ENCODE peak calls at places on chromosome 7, in seven cellular contexts. L is SK-N-SH, D is GM06990, P is GM13977, N is AG10803, I is Caco-2, C is brain microvascular endothelial cell. T is an unnamed sample.

GRCh38 chr7:21028186-21028989 is 241.7 kb upstream of the SP8 start:
- DNase-seq in L (no peak), P (no peak), D (no peak), N (no peak), C (no peak), I (no peak), T (no peak)

GRCh38 chr7:87129332-87129731 is 22.9 kb upstream of the DMTF1 start:
- DNase-seq in N (no peak), C (no peak), L (no peak), D (no peak), P (no peak), I (no peak), T (no peak)

GRCh38 chr7:6520163-6520981 is 30.9 kb downstream of the GRID2IP start:
- DNase-seq in P (no peak), D (no peak), N (no peak), I (no peak), C (no peak), L (no peak), T (no peak)

GRCh38 chr7:129569811-129570215 is 41.7 kb upstream of the NRF1 start:
- DNase-seq in C (peak), I (peak), N (peak), P (no peak), D (no peak), L (no peak), T (peak)

GRCh38 chr7:137626469-137627067 is 220.2 kb downstream of the DGKI start:
- DNase-seq in N (peak), I (peak), D (peak), P (peak), C (peak), L (peak), T (no peak)

GRCh38 chr7:112665709-112666108 is 124.5 kb downstream of the TMEM168 start:
- DNase-seq in C (no peak), N (peak), P (no peak), I (peak), L (peak), D (no peak), T (no peak)

GRCh38 chr7:108455833-108456677 is at the start of gene NRCAM:
- DNase-seq in C (no peak), I (peak), P (peak), D (peak), N (peak), L (peak), T (no peak)

GRCh38 chr7:6279341-6279740 is 6.9 kb upstream of the CYTH3 start:
- DNase-seq in I (no peak), D (no peak), L (no peak), P (no peak), C (no peak), N (no peak), T (no peak)

GRCh38 chr7:98137826-98138151 is 31.1 kb downstream of the LMTK2 start:
- DNase-seq in C (no peak), D (peak), P (peak), I (no peak), N (no peak), L (no peak), T (no peak)

GRCh38 chr7:155860461-155860839 is 48.2 kb upstream of the SHH start:
- DNase-seq in I (no peak), D (no peak), L (no peak), C (no peak), N (no peak), P (no peak), T (no peak)

GRCh38 chr7:102286237-102287081 is at the start of gene SH2B2:
- DNase-seq in N (peak), D (peak), L (peak), C (peak), I (peak), P (peak), T (peak)

GRCh38 chr7:125934539-125934938 is 1004.9 kb upstream of the POT1 start:
- DNase-seq in I (no peak), D (no peak), L (no peak), C (no peak), P (no peak), N (no peak), T (no peak)

GRCh38 chr7:2926120-2926897 is 82.2 kb upstream of the GNA12 start:
- DNase-seq in P (no peak), C (no peak), D (no peak), L (peak), N (no peak), I (peak), T (no peak)

GRCh38 chr7:44375236-44375699 is 49.9 kb upstream of the CAMK2B start:
- DNase-seq in P (no peak), L (peak), N (no peak), D (no peak), I (no peak), C (no peak), T (no peak)

GRCh38 chr7:113093561-113093960 is 6.9 kb upstream of the GPR85 start:
- DNase-seq in N (no peak), L (no peak), P (no peak), C (no peak), D (no peak), I (no peak), T (no peak)

GRCh38 chr7:11831727-11832495 is at the start of gene THSD7A:
- DNase-seq in N (peak), L (peak), D (peak), C (peak), I (peak), P (peak), T (no peak)

GRCh38 chr7:27180431-27181175 is 4.4 kb downstream of the HOXA11 start:
- DNase-seq in I (peak), C (no peak), P (no peak), D (no peak), L (no peak), N (no peak), T (no peak)

GRCh38 chr7:50310361-50310760 is 5.8 kb downstream of the IKZF1 start:
- DNase-seq in C (no peak), L (no peak), I (no peak), D (no peak), N (no peak), P (no peak), T (no peak)

GRCh38 chr7:77550586-77550985 is 13.5 kb downstream of the PTPN12 start:
- DNase-seq in D (no peak), P (no peak), L (no peak), C (no peak), I (no peak), N (peak), T (peak)

GRCh38 chr7:154907651-154908620 is 95.0 kb downstream of the PAXIP1 start:
- DNase-seq in L (peak), I (no peak), N (no peak), C (no peak), D (no peak), P (no peak), T (no peak)

GRCh38 chr7:44967571-44968446 is 11.0 kb downstream of the MYO1G start:
- DNase-seq in D (no peak), I (peak), N (no peak), L (peak), C (no peak), P (no peak), T (no peak)

GRCh38 chr7:28768577-28769147 is 189.5 kb downstream of the TRIL start:
- DNase-seq in N (peak), D (no peak), C (peak), P (no peak), I (no peak), L (no peak), T (peak)

GRCh38 chr7:40827217-40828085 is 692.6 kb downstream of the SUGCT start:
- DNase-seq in N (peak), C (peak), L (no peak), I (no peak), P (no peak), D (no peak), T (peak)

GRCh38 chr7:56062382-56062781 is 1.7 kb upstream of the SUMF2 start:
- DNase-seq in N (peak), I (no peak), D (no peak), P (no peak), C (peak), L (no peak), T (no peak)

GRCh38 chr7:132410385-132410784 is 165.9 kb downstream of the PLXNA4 start:
- DNase-seq in D (no peak), N (peak), I (no peak), P (no peak), L (no peak), C (no peak), T (no peak)

GRCh38 chr7:100154651-100155491 is 3.7 kb downstream of the TRAPPC14 start:
- DNase-seq in D (no peak), N (no peak), I (no peak), P (peak), L (no peak), C (no peak), T (no peak)

GRCh38 chr7:92179393-92179924 is 517 bp upstream of the LRRD1 start:
- DNase-seq in N (peak), L (no peak), C (no peak), D (peak), I (no peak), P (no peak), T (no peak)

GRCh38 chr7:117825132-117825531 is 48.1 kb downstream of the CTTNBP2 start:
- DNase-seq in N (peak), D (no peak), C (peak), L (no peak), P (no peak), I (no peak), T (no peak)

GRCh38 chr7:157602156-157602555 is 265.4 kb downstream of the DNAJB6 start:
- DNase-seq in P (no peak), N (no peak), C (no peak), D (no peak), L (no peak), I (no peak), T (no peak)

GRCh38 chr7:111357691-111358090 is 204.6 kb downstream of the IMMP2L start:
- DNase-seq in N (peak), P (no peak), D (no peak), C (peak), L (no peak), I (no peak), T (peak)

GRCh38 chr7:111029574-111030357 is 61.2 kb upstream of the LRRN3 start:
- DNase-seq in C (peak), L (no peak), P (peak), D (peak), N (peak), I (no peak), T (no peak)

GRCh38 chr7:134108803-134109202 is 18.3 kb upstream of the LRGUK start:
- DNase-seq in N (no peak), D (no peak), C (no peak), L (no peak), P (no peak), I (no peak), T (no peak)
- TF ChIP-seq CTCF in N (no peak), D (no peak), C (peak), L (no peak), P (peak), I (no peak), T (no peak)

GRCh38 chr7:124101173-124101768 is 68.4 kb upstream of the TMEM229A start:
- DNase-seq in P (peak), D (no peak), I (no peak), C (no peak), N (no peak), L (peak), T (no peak)
- TF ChIP-seq CTCF in P (peak), D (peak), I (no peak), C (peak), N (no peak), L (peak), T (no peak)

GRCh38 chr7:119037941-119038340 is 813.4 kb downstream of the ANKRD7 start:
- DNase-seq in D (no peak), L (no peak), I (no peak), N (no peak), C (no peak), P (no peak), T (no peak)
- TF ChIP-seq CTCF in D (no peak), L (no peak), I (no peak), N (no peak), C (no peak), P (no peak), T (no peak)

GRCh38 chr7:31123726-31124125 is 71.6 kb downstream of the ADCYAP1R1 start:
- DNase-seq in D (no peak), P (no peak), I (no peak), L (no peak), C (no peak), N (no peak), T (no peak)

GRCh38 chr7:31133497-31133896 is 81.4 kb downstream of the ADCYAP1R1 start:
- DNase-seq in D (no peak), L (no peak), I (no peak), P (no peak), N (no peak), C (no peak), T (no peak)

GRCh38 chr7:31125171-31125570 is 73.1 kb downstream of the ADCYAP1R1 start:
- DNase-seq in N (no peak), C (no peak), L (no peak), I (no peak), P (no peak), D (no peak), T (no peak)

GRCh38 chr7:31126976-31127375 is 74.9 kb downstream of the ADCYAP1R1 start:
- DNase-seq in I (no peak), N (peak), D (no peak), L (no peak), C (peak), P (no peak), T (no peak)

GRCh38 chr7:31129067-31129466 is 77.0 kb downstream of the ADCYAP1R1 start:
- DNase-seq in I (no peak), C (no peak), L (no peak), D (no peak), N (no peak), P (no peak), T (no peak)
- TF ChIP-seq CTCF in I (peak), C (peak), L (no peak), D (peak), N (peak), P (no peak), T (no peak)

GRCh38 chr7:51430480-51431086 is 114.0 kb upstream of the COBL start:
- DNase-seq in I (peak), P (peak), L (peak), C (peak), D (peak), N (peak), T (no peak)

GRCh38 chr7:51426163-51426562 is 109.6 kb upstream of the COBL start:
- DNase-seq in P (no peak), L (no peak), D (no peak), N (no peak), C (no peak), I (no peak), T (no peak)

DNA sequence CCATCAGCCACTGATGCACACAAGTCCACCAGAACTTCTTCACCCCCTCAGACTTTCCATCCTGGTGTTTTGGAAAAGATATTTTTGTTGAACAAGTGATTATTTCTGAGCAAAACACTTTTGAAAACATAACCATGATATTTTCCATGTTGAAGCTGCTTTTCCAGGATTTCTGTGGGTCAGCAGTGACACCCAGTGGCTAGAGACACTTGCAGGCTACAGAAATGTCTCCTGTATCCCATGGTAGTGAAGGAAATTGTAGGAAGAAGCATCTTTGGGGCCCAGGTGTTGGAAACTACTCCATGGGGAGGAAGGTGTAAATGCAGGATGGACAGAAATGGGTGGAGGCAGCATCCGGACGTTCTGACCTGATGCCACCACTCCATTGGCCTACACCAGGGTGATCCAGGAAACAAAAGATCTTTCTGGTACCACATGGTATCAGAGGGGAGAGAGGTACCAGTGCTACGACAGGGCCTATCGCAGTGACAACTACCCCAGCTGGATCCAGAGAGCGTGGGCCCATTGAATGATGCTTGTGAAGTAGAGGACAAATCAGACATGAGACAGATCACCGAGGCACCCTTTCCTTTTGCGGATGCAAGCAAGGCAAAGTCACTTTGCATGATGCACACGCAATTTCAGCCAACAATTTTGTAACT is 111.7 kb upstream of the COBL start:
- DNase-seq in C (peak), D (no peak), N (no peak), I (no peak), P (no peak), L (no peak), T (no peak)
- TF ChIP-seq CTCF in C (peak), D (no peak), N (no peak), I (peak), P (peak), L (peak), T (no peak)

DNA sequence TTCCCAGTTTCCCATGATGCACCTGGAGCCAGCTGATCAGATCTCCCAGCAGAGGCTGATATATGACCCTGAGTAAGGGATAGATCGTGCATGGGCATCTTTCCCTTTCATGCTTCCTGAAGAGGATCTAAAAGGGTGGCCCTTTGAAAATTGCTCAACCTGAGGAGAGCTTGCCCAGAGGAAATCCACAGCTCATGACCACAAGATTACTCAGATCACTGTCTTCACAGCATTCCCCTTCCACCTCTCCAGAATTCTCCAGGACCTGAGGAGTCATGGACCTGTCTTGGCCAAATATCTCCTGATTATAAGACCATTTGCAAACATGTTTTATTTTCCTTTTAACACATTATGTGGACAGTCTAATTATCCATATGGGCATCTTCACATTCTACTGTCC is 328.1 kb downstream of the LHFPL3 start:
- DNase-seq in I (no peak), C (no peak), L (no peak), N (peak), D (no peak), P (no peak), T (no peak)
- TF ChIP-seq CTCF in I (no peak), C (no peak), L (no peak), N (no peak), D (no peak), P (no peak), T (no peak)

GRCh38 chr7:142391191-142391992 is 133.5 kb upstream of the PRSS58 start:
- DNase-seq in C (peak), N (no peak), L (no peak), P (no peak), D (no peak), I (no peak), T (no peak)
- TF ChIP-seq CTCF in C (peak), N (peak), L (peak), P (peak), D (peak), I (peak), T (peak)

GRCh38 chr7:95433952-95434351 is 876 bp downstream of the PON2 start:
- DNase-seq in P (no peak), C (no peak), N (no peak), L (no peak), I (no peak), D (no peak), T (no peak)

GRCh38 chr7:95434501-95435421 is at the start of gene PON2:
- DNase-seq in N (peak), P (peak), D (peak), I (peak), C (peak), L (peak), T (peak)

GRCh38 chr7:95433129-95433528 is 1.7 kb downstream of the PON2 start:
- DNase-seq in I (no peak), P (no peak), C (no peak), D (no peak), L (no peak), N (no peak), T (no peak)

GRCh38 chr7:95436407-95436806 is 1.6 kb upstream of the PON2 start:
- DNase-seq in P (no peak), I (no peak), D (no peak), L (no peak), N (no peak), C (no peak), T (no peak)

DNA sequence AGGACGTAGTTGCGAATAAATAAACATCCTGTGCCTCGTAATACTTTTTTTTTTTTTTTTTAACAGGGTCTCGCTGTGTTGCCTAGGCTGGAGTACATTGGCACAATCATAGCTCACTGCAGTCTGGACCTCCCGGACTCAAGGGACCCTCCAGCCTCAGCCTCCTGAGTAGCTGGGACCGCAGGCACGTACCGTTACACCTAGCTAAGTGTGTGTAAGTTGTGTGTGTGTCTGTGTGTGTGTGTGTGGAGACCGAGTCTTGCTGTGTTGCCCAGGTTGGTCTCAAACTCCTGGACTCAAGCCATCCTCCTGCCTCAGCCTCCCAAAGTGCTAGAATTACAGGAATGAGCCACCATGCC is 573 bp upstream of the PON2 start:
- DNase-seq in I (no peak), D (no peak), C (no peak), L (no peak), P (no peak), N (no peak), T (no peak)
- TF ChIP-seq CTCF in I (no peak), D (no peak), C (no peak), L (no peak), P (no peak), N (no peak), T (no peak)